ENCODE peak calls at places on chromosomes 12 and 14, in five cellular contexts. One of them, this sample, is unnamed.

GRCh38 chr12:56766535-56766934 is 3.4 kb downstream of the HSD17B6 start:
- DNase-seq in mesenchymal stem cell: no peak
- DNase-seq in mesendoderm: peak; percentile 62
- DNase-seq in H1: no peak
- DNase-seq in neuronal stem cell: no peak
- DNase-seq in this sample: no peak

GRCh38 chr14:68235011-68235410 is 415.4 kb downstream of the RAD51B start:
- DNase-seq in mesenchymal stem cell: peak; percentile 65
- DNase-seq in mesendoderm: no peak
- DNase-seq in neuronal stem cell: no peak
- DNase-seq in H1: no peak
- DNase-seq in this sample: peak; percentile 78

GRCh38 chr12:132545955-132546354 is 56.0 kb downstream of the FBRSL1 start:
- DNase-seq in mesenchymal stem cell: no peak
- DNase-seq in H1: no peak
- DNase-seq in neuronal stem cell: no peak
- DNase-seq in mesendoderm: no peak
- DNase-seq in this sample: no peak

GRCh38 chr12:51678086-51678724 is 87.2 kb downstream of the SCN8A start:
- DNase-seq in mesenchymal stem cell: peak; percentile 66
- DNase-seq in neuronal stem cell: no peak
- DNase-seq in H1: no peak
- DNase-seq in mesendoderm: peak; percentile 79
- DNase-seq in this sample: peak; percentile 67

GRCh38 chr14:67566908-67567307 is 33.2 kb downstream of the PIGH start:
- DNase-seq in mesenchymal stem cell: no peak
- DNase-seq in H1: no peak
- DNase-seq in neuronal stem cell: no peak
- DNase-seq in mesendoderm: peak; percentile 57
- DNase-seq in this sample: no peak

GRCh38 chr12:47080725-47081502 is 1.2 kb upstream of the AMIGO2 start:
- DNase-seq in mesendoderm: peak; percentile 66
- DNase-seq in mesenchymal stem cell: peak; percentile 79
- DNase-seq in H1: no peak
- DNase-seq in neuronal stem cell: no peak
- DNase-seq in this sample: peak; percentile 50

GRCh38 chr12:104928036-104928770 is 29.9 kb downstream of the SLC41A2 start:
- DNase-seq in mesendoderm: no peak
- DNase-seq in H1: no peak
- DNase-seq in mesenchymal stem cell: no peak
- DNase-seq in neuronal stem cell: no peak
- DNase-seq in this sample: no peak

GRCh38 chr12:107914460-107914977 is 140.0 kb downstream of the ASCL4 start:
- DNase-seq in mesenchymal stem cell: no peak
- DNase-seq in neuronal stem cell: no peak
- DNase-seq in H1: no peak
- DNase-seq in mesendoderm: no peak
- DNase-seq in this sample: no peak

GRCh38 chr14:103890052-103890371 is 38.2 kb upstream of the TDRD9 start:
- DNase-seq in neuronal stem cell: no peak
- DNase-seq in H1: no peak
- DNase-seq in mesendoderm: no peak
- DNase-seq in mesenchymal stem cell: no peak
- DNase-seq in this sample: no peak

GRCh38 chr12:125329239-125330238 is 264.3 kb downstream of the AACS start:
- DNase-seq in mesenchymal stem cell: no peak
- DNase-seq in neuronal stem cell: peak; percentile 89
- DNase-seq in mesendoderm: peak; percentile 79
- DNase-seq in H1: peak; percentile 59
- DNase-seq in this sample: no peak

GRCh38 chr12:3698218-3698974 is 54.5 kb downstream of the CRACR2A start:
- DNase-seq in mesenchymal stem cell: peak; percentile 85
- DNase-seq in neuronal stem cell: no peak
- DNase-seq in mesendoderm: no peak
- DNase-seq in H1: no peak
- DNase-seq in this sample: peak; percentile 95

GRCh38 chr14:65472189-65472588 is 59.7 kb downstream of the FUT8 start:
- DNase-seq in neuronal stem cell: no peak
- DNase-seq in mesenchymal stem cell: no peak
- DNase-seq in mesendoderm: peak; percentile 59
- DNase-seq in H1: no peak
- DNase-seq in this sample: no peak

GRCh38 chr12:107319536-107320030 is 226.2 kb upstream of the CRY1 start:
- DNase-seq in neuronal stem cell: no peak
- DNase-seq in H1: no peak
- DNase-seq in mesendoderm: no peak
- DNase-seq in mesenchymal stem cell: no peak
- DNase-seq in this sample: no peak

GRCh38 chr12:65195387-65196055 is 26.1 kb downstream of the LEMD3 start:
- DNase-seq in H1: no peak
- DNase-seq in neuronal stem cell: no peak
- DNase-seq in mesendoderm: peak; percentile 18
- DNase-seq in mesenchymal stem cell: no peak
- DNase-seq in this sample: no peak

GRCh38 chr12:65199604-65200003 is 30.2 kb downstream of the LEMD3 start:
- DNase-seq in mesendoderm: no peak
- DNase-seq in neuronal stem cell: no peak
- DNase-seq in H1: no peak
- DNase-seq in mesenchymal stem cell: no peak
- DNase-seq in this sample: no peak

GRCh38 chr12:65200007-65200665 is 30.8 kb downstream of the LEMD3 start:
- DNase-seq in mesendoderm: no peak
- DNase-seq in H1: no peak
- DNase-seq in mesenchymal stem cell: no peak
- DNase-seq in neuronal stem cell: no peak
- DNase-seq in this sample: peak; percentile 13

GRCh38 chr12:65194949-65195348 is 25.6 kb downstream of the LEMD3 start:
- DNase-seq in mesendoderm: no peak
- DNase-seq in H1: no peak
- DNase-seq in neuronal stem cell: no peak
- DNase-seq in mesenchymal stem cell: no peak
- DNase-seq in this sample: no peak

GRCh38 chr12:65196762-65197567 is 27.6 kb downstream of the LEMD3 start:
- DNase-seq in mesenchymal stem cell: no peak
- DNase-seq in H1: no peak
- DNase-seq in neuronal stem cell: no peak
- DNase-seq in mesendoderm: no peak
- DNase-seq in this sample: no peak
- H2BK15ac ChIP-seq in mesenchymal stem cell: no peak overlapping the region
- H2BK15ac ChIP-seq in H1: no peak overlapping the region
- H2BK15ac ChIP-seq in neuronal stem cell: no peak overlapping the region
- H2BK15ac ChIP-seq in mesendoderm: no peak overlapping the region
- H2BK15ac ChIP-seq in this sample: no peak overlapping the region

GRCh38 chr14:36626150-36626549 is 35.5 kb upstream of the PAX9 start:
- DNase-seq in neuronal stem cell: no peak
- DNase-seq in mesendoderm: no peak
- DNase-seq in mesenchymal stem cell: no peak
- DNase-seq in H1: no peak
- DNase-seq in this sample: no peak

GRCh38 chr14:36625014-36625413 is 36.6 kb upstream of the PAX9 start:
- DNase-seq in mesendoderm: no peak
- DNase-seq in mesenchymal stem cell: no peak
- DNase-seq in neuronal stem cell: no peak
- DNase-seq in H1: no peak
- DNase-seq in this sample: no peak

GRCh38 chr14:36627981-36628380 is 33.7 kb upstream of the PAX9 start:
- DNase-seq in mesenchymal stem cell: no peak
- DNase-seq in H1: no peak
- DNase-seq in neuronal stem cell: no peak
- DNase-seq in mesendoderm: no peak
- DNase-seq in this sample: no peak

GRCh38 chr14:36619853-36620252 is 37.4 kb upstream of the NKX2-8 start:
- DNase-seq in mesendoderm: no peak
- DNase-seq in H1: no peak
- DNase-seq in neuronal stem cell: no peak
- DNase-seq in mesenchymal stem cell: no peak
- DNase-seq in this sample: no peak

DNA sequence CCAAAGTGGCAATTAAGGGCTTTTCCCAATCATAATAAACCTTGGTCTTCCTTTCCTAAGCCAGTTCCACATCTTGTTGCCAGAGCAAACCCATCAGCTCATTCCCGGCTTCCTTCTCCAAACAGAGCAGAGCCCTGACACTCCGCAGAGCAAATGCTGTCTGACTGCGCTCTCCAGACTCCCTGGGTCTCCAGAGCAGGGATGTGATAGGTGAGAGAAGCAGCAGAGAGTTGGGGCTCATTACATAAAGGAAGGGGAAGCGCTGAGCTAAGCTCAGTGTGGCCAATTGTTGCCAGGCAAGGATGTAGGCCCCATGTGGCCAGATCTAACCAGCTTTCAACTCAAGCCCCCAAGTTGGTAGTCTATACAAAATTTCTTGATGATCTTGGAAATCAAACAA is 36.2 kb upstream of the PAX9 start:
- DNase-seq in H1: no peak
- DNase-seq in mesendoderm: no peak
- DNase-seq in neuronal stem cell: no peak
- DNase-seq in mesenchymal stem cell: no peak
- DNase-seq in this sample: no peak
- H3K36me3 ChIP-seq in H1: no peaks in the 10 kb centered on the region
- H3K36me3 ChIP-seq in mesendoderm: no peaks in the 10 kb centered on the region
- H3K36me3 ChIP-seq in neuronal stem cell: no peaks in the 10 kb centered on the region
- H3K36me3 ChIP-seq in mesenchymal stem cell: no peaks in the 10 kb centered on the region
- H3K36me3 ChIP-seq in this sample: no peaks in the 10 kb centered on the region

GRCh38 chr12:24232531-24232930 is 283.1 kb upstream of the SOX5 start:
- DNase-seq in H1: no peak
- DNase-seq in neuronal stem cell: no peak
- DNase-seq in mesendoderm: no peak
- DNase-seq in mesenchymal stem cell: no peak
- DNase-seq in this sample: no peak

GRCh38 chr12:24231298-24231697 is 281.8 kb upstream of the SOX5 start:
- DNase-seq in mesenchymal stem cell: no peak
- DNase-seq in mesendoderm: no peak
- DNase-seq in H1: no peak
- DNase-seq in neuronal stem cell: no peak
- DNase-seq in this sample: no peak

GRCh38 chr12:24228980-24229730 is 279.7 kb upstream of the SOX5 start:
- DNase-seq in mesenchymal stem cell: no peak
- DNase-seq in H1: no peak
- DNase-seq in mesendoderm: no peak
- DNase-seq in neuronal stem cell: no peak
- DNase-seq in this sample: peak; percentile 28

GRCh38 chr12:24228371-24228770 is 278.9 kb upstream of the SOX5 start:
- DNase-seq in neuronal stem cell: no peak
- DNase-seq in H1: no peak
- DNase-seq in mesendoderm: no peak
- DNase-seq in mesenchymal stem cell: no peak
- DNase-seq in this sample: no peak

DNA sequence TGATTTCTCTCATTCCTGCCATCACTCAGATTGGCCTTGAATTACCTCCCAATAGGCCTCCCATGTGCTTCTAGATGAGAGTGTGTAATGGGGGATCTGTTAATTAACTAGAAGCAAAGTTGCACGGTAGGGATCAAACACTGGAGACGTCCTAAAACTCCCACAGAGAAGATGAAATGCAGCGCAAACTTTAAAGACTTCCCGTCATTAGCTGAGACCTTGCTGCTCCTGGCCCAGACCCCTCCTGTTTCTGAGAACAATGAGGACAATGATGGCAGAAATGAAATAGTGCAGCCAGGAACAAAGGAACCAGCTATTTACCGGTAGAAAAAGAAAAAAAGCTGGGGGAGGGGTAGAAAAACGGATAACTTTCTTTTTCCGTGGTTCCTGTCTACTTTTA is 280.6 kb upstream of the SOX5 start:
- DNase-seq in mesendoderm: peak; percentile 90
- DNase-seq in H1: no peak
- DNase-seq in mesenchymal stem cell: no peak
- DNase-seq in neuronal stem cell: peak; percentile 79
- DNase-seq in this sample: no peak
- H2BK15ac ChIP-seq in mesendoderm: no peak overlapping the region
- H2BK15ac ChIP-seq in H1: no peak overlapping the region
- H2BK15ac ChIP-seq in mesenchymal stem cell: no peak overlapping the region
- H2BK15ac ChIP-seq in neuronal stem cell: no peak overlapping the region
- H2BK15ac ChIP-seq in this sample: no peak overlapping the region

DNA sequence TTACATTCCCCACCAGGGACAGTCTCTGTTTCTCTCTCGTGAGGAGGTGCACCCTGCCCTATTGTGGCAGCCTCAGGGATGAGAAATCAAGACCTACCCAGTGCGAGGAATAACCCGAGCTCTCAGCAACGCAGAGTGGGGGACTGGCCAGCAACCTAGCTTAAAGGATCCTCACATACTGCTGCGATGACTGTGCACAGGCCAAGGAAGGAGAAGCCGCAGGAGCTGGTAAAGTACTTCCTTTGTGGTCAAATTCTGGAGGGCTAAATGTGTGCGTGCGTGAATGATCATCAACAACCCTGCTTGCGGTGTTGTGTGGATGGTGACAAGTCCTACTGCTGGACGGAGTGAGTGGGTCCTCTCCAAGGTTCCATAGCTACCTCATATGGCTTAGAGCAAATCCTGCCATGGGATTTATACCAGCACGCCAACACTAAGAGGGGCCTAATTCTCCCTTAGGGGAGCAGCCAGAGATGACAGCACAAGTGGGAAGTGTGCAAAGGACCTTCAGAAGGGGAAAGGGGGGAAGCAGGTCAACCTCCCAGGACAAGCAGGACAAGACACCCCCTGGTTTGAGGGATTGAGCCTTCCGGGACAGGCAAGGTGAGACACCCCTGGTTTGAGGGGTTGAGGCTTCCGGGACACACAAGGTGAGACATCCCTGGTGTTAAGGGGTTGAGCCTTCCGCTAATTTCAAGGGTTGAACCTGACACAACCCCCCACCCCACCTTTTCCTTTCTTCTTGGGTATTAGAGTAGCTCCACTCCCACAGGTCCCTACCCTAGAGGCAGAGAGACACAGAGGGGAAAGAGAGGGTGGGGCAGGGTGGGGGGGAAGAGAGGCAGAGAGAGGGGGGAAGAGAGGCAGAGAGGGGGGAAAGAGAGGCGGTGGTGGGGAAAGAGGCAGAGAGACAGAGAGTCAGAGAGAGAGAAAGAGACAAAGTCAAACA is 58.8 kb upstream of the AP4S1 start:
- DNase-seq in H1: no peak
- DNase-seq in mesenchymal stem cell: peak; percentile 21
- DNase-seq in neuronal stem cell: no peak
- DNase-seq in mesendoderm: peak; percentile 23
- DNase-seq in this sample: peak; percentile 26
- H3K36me3 ChIP-seq in H1: peaks cover 8% of the 10 kb centered on the region
- H3K36me3 ChIP-seq in mesenchymal stem cell: peaks cover 19% of the 10 kb centered on the region
- H3K36me3 ChIP-seq in neuronal stem cell: peaks cover 18% of the 10 kb centered on the region
- H3K36me3 ChIP-seq in mesendoderm: no peaks in the 10 kb centered on the region
- H3K36me3 ChIP-seq in this sample: peaks cover 12% of the 10 kb centered on the region

GRCh38 chr14:97900187-97900586 is 1103.0 kb downstream of the VRK1 start:
- DNase-seq in mesenchymal stem cell: no peak
- DNase-seq in H1: no peak
- DNase-seq in mesendoderm: no peak
- DNase-seq in neuronal stem cell: no peak
- DNase-seq in this sample: no peak
- H2BK15ac ChIP-seq in mesenchymal stem cell: no peak overlapping the region
- H2BK15ac ChIP-seq in H1: no peak overlapping the region
- H2BK15ac ChIP-seq in mesendoderm: no peak overlapping the region
- H2BK15ac ChIP-seq in neuronal stem cell: no peak overlapping the region
- H2BK15ac ChIP-seq in this sample: no peak overlapping the region